ENCODE peak calls at places on chromosomes 4 and X, in four cellular contexts. P is Calu3, J is BE2C, B is GM10248. W is an unnamed sample.

GRCh38 chrX:140151316-140151715 is 186.0 kb upstream of the CXorf66 start:
- DNase-seq in P (no peak), J (no peak), B (no peak), W (no peak)

GRCh38 chr4:158410272-158410671 is 111.4 kb upstream of the RXFP1 start:
- DNase-seq in P (no peak), J (no peak), B (no peak), W (no peak)

GRCh38 chr4:2253160-2254084 is 8.5 kb downstream of the MXD4 start:
- DNase-seq in P (no peak), J (peak; percentile 13), B (no peak), W (no peak)

GRCh38 chrX:140525448-140525847 is 20.6 kb upstream of the SOX3 start:
- DNase-seq in P (no peak), J (no peak), B (no peak), W (no peak)

GRCh38 chr4:169139013-169139412 is 129.0 kb upstream of the CBR4 start:
- DNase-seq in P (no peak), J (no peak), B (no peak), W (no peak)

GRCh38 chrX:46611658-46612362 is 38.2 kb downstream of the CHST7 start:
- DNase-seq in P (no peak), J (no peak), B (no peak), W (no peak)

GRCh38 chr4:38612996-38613395 is 51.0 kb upstream of the KLF3 start:
- DNase-seq in P (no peak), J (no peak), B (no peak), W (no peak)

GRCh38 chrX:146906166-146906565 is 91.6 kb upstream of the CXorf51A start:
- DNase-seq in P (no peak), J (no peak), B (no peak), W (no peak)

GRCh38 chr4:78481180-78481579 is 70.4 kb upstream of the ANXA3 start:
- DNase-seq in P (no peak), J (no peak), B (no peak), W (no peak)

GRCh38 chr4:148053298-148054003 is 321.6 kb downstream of the ARHGAP10 start:
- DNase-seq in P (no peak), J (no peak), B (no peak), W (no peak)

GRCh38 chr4:172740434-172740833 is 428.2 kb upstream of the GALNT7 start:
- DNase-seq in P (no peak), J (no peak), B (no peak), W (no peak)

GRCh38 chr4:108172780-108173598 is 4.3 kb upstream of the LEF1 start:
- DNase-seq in P (no peak), J (peak; percentile 48), B (peak; percentile 73), W (peak; percentile 76)

GRCh38 chr4:140116442-140117104 is 37.4 kb downstream of the MAML3 start:
- DNase-seq in P (no peak), J (peak; percentile 35), B (no peak), W (no peak)

GRCh38 chr4:11615601-11616000 is 186.9 kb upstream of the HS3ST1 start:
- DNase-seq in P (no peak), J (no peak), B (no peak), W (no peak)

GRCh38 chr4:129968366-129968765 is 872.4 kb downstream of the C4orf33 start:
- DNase-seq in P (no peak), J (no peak), B (no peak), W (no peak)

GRCh38 chrX:42804524-42804923 is 26.6 kb upstream of the PPP1R2C start:
- DNase-seq in P (no peak), J (no peak), B (no peak), W (no peak)

GRCh38 chr4:12595489-12595888 is 888.7 kb downstream of the RAB28 start:
- DNase-seq in P (no peak), J (no peak), B (no peak), W (no peak)

GRCh38 chrX:119482497-119483480 is 14.5 kb downstream of the SLC25A5 start:
- DNase-seq in P (peak; percentile 80), J (peak; percentile 65), B (peak; percentile 74), W (peak; percentile 58)
- TF ChIP-seq CTCF in P (peak; percentile 48), J (peak; percentile 37), B (peak; percentile 72), W (peak; percentile 43)

GRCh38 chr4:42995343-42995944 is 102.9 kb downstream of the GRXCR1 start:
- DNase-seq in P (no peak), J (no peak), B (peak; percentile 32), W (peak; percentile 5)
- TF ChIP-seq CTCF in P (peak; percentile 19), J (peak; percentile 84), B (peak; percentile 69), W (peak; percentile 79)

DNA sequence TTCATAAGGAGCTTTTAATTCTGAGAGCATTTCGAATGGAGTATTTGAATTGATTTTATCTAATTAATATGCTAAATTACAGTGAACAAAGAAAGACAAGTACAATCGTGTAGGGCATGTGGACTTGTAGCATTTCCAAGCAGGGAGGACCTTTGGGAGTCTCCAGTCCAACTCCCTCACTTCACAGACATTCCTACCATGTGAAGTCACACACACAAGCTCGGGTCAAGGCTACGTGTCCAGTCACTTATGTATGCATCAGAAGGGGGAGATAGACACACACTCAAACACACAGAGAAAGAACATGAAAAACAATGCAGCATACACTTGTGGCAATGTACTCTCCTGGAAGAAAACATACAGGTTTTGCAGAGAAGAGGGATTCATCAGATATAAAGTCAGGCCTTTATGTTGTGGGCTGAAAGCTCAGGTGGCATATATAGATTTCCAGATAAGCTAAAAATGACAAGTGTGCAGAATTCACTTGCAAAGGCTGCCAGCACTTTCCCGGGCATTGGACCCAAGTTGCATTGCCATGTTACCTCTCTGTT is 136.1 kb upstream of the MID1 start:
- DNase-seq in P (peak; percentile 38), J (no peak), B (no peak), W (no peak)
- TF ChIP-seq CTCF in P (no peak), J (no peak), B (no peak), W (no peak)

GRCh38 chr4:74056114-74056857 is 17.8 kb upstream of the CXCL3 start:
- DNase-seq in P (no peak), J (no peak), B (no peak), W (no peak)
- TF ChIP-seq CTCF in P (no peak), J (no peak), B (no peak), W (no peak)

W was measured in nephron progenitor cell.